ENCODE peak calls at places on chromosomes 16 and 17, in ten cellular contexts. R is NCI-H1092 treated with DMSO at 0.1 percent for 48 hours; U is NCI-H774; T is activated T-cell treated with anti-CD3 and anti-CD28 coated beads, Interleukin-2, amount 50 U/mL, for 48 hours; C is left cardiac atrium; A is WERI-Rb-1; K is fibroblast of the conjunctiva; X is ovary; D is memory B cell; L is T-helper 2 cell. J is an unnamed sample.

GRCh38 chr16:64907844-64908243 is 214.0 kb downstream of the CDH11 start:
- DNase-seq in K (no peak), T (no peak), U (no peak), A (no peak), L (no peak), C (no peak), R (no peak), D (no peak), X (no peak), J (no peak)

GRCh38 chr17:62800580-62800979 is 7.5 kb downstream of the MARCHF10 start:
- DNase-seq in X (no peak), R (no peak), K (no peak), L (no peak), C (no peak), A (no peak), D (no peak), U (peak), T (no peak), J (no peak)

GRCh38 chr17:57561072-57561861 is 183.8 kb downstream of the CCDC182 start:
- DNase-seq in X (no peak), D (no peak), C (no peak), T (no peak), K (no peak), L (no peak), R (no peak), U (no peak), A (no peak), J (no peak)

GRCh38 chr16:86882586-86883280 is 304.4 kb downstream of the FOXL1 start:
- DNase-seq in U (no peak), X (no peak), D (no peak), L (no peak), T (no peak), A (peak), C (peak), R (no peak), K (peak), J (peak)

GRCh38 chr16:55330726-55331647 is 7.0 kb downstream of the IRX6 start:
- DNase-seq in T (no peak), X (no peak), C (no peak), K (no peak), A (no peak), R (no peak), L (no peak), D (no peak), U (no peak), J (no peak)

GRCh38 chr17:76353004-76353598 is 615 bp downstream of the PRPSAP1 start:
- DNase-seq in D (peak), R (peak), C (peak), U (no peak), X (peak), K (no peak), A (peak), T (no peak), L (peak), J (no peak)

GRCh38 chr16:85528528-85529387 is 84.4 kb upstream of the GSE1 start:
- DNase-seq in R (no peak), T (peak), D (peak), A (peak), C (no peak), K (no peak), X (no peak), L (peak), U (no peak), J (no peak)

GRCh38 chr16:27722892-27723450 is 173.0 kb downstream of the KATNIP start:
- DNase-seq in K (no peak), U (no peak), X (no peak), R (no peak), A (peak), D (no peak), C (no peak), T (no peak), L (no peak), J (no peak)

GRCh38 chr17:81237591-81238489 is 1.0 kb downstream of the TEPSIN start:
- DNase-seq in R (no peak), D (no peak), K (no peak), X (no peak), U (no peak), T (no peak), L (no peak), A (no peak), C (no peak), J (no peak)

GRCh38 chr17:7579839-7580630 is 597 bp downstream of the CD68 start:
- DNase-seq in T (no peak), U (no peak), C (no peak), X (no peak), R (no peak), L (peak), K (no peak), D (no peak), A (no peak), J (no peak)

GRCh38 chr17:7560172-7561027 is 1.3 kb upstream of the SENP3 start:
- DNase-seq in R (no peak), U (no peak), D (peak), A (peak), K (peak), C (peak), L (peak), X (peak), T (peak), J (no peak)

GRCh38 chr17:80761421-80761871 is 216.8 kb downstream of the RPTOR start:
- DNase-seq in T (peak), D (no peak), X (no peak), K (no peak), L (peak), R (peak), U (peak), C (no peak), A (no peak), J (peak)

GRCh38 chr17:47603830-47604229 is 45.9 kb upstream of the KPNB1 start:
- DNase-seq in U (no peak), D (no peak), A (peak), X (no peak), T (no peak), C (no peak), R (peak), L (no peak), K (no peak), J (no peak)

GRCh38 chr17:59899099-59899498 is 6.2 kb downstream of the RPS6KB1 start:
- DNase-seq in C (no peak), X (no peak), U (peak), D (no peak), K (no peak), R (no peak), T (no peak), L (no peak), A (no peak), J (no peak)

GRCh38 chr17:82386256-82386831 is 14.8 kb downstream of the UTS2R start:
- DNase-seq in K (no peak), L (no peak), U (no peak), R (no peak), T (no peak), A (no peak), X (no peak), D (no peak), C (peak), J (no peak)

GRCh38 chr16:85074225-85074914 is 37.9 kb downstream of the CIBAR2 start:
- DNase-seq in D (no peak), A (no peak), C (no peak), K (no peak), T (no peak), R (no peak), X (no peak), L (no peak), U (no peak), J (no peak)

GRCh38 chr16:4944333-4945281 is 7.7 kb upstream of the PPL start:
- DNase-seq in C (peak), T (no peak), L (no peak), A (no peak), R (peak), U (peak), X (peak), K (peak), D (no peak), J (peak)

GRCh38 chr17:81909966-81910839 is 996 bp downstream of the PCYT2 start:
- DNase-seq in A (peak), C (no peak), U (no peak), D (no peak), T (peak), L (no peak), X (no peak), R (no peak), K (no peak), J (no peak)

GRCh38 chr17:79294459-79295071 is 219.9 kb downstream of the ENGASE start:
- DNase-seq in D (peak), L (peak), K (no peak), T (peak), A (no peak), X (peak), R (no peak), U (no peak), C (peak), J (peak)

GRCh38 chr17:74547736-74548135 is 1.8 kb upstream of the CD300C start:
- DNase-seq in R (peak), K (no peak), A (no peak), D (no peak), T (peak), C (no peak), L (no peak), X (no peak), U (peak), J (no peak)

GRCh38 chr17:2926019-2926650 is 129.9 kb downstream of the RAP1GAP2 start:
- DNase-seq in U (no peak), X (no peak), D (no peak), K (peak), A (peak), C (no peak), T (no peak), R (no peak), L (no peak), J (peak)

GRCh38 chr16:88534731-88535141 is 35.5 kb upstream of the ZC3H18 start:
- DNase-seq in D (peak), U (no peak), X (peak), T (peak), R (no peak), K (peak), L (peak), A (peak), C (peak), J (no peak)

GRCh38 chr17:78896091-78896833 is 6.7 kb downstream of the CEP295NL start:
- DNase-seq in K (no peak), C (no peak), A (no peak), T (no peak), X (peak), L (no peak), R (no peak), U (no peak), D (no peak), J (no peak)